ENCODE peak calls at places on chromosomes 6 and 20, in nine cellular contexts. L is IMR-90, P is adrenal gland, Z is psoas muscle, Y is cardiac muscle cell, F is fibroblast of lung, M is stomach, Q is kidney, O is H7. W is an unnamed sample. For H3K36me3, the result is how much of the 10 kb centered on the place peaks cover.

GRCh38 chr6:48765352-48765961 is 654.5 kb upstream of the PTCHD4 start:
- DNase-seq in O (peak), P (peak), Q (peak), L (peak), M (peak), Z (no peak), F (peak), Y (peak), W (peak)

GRCh38 chr20:4858000-4858399 is 136.3 kb downstream of the PRND start:
- DNase-seq in M (no peak), Z (no peak), P (no peak), L (no peak), O (no peak), Y (no peak), F (no peak), Q (no peak), W (no peak)

GRCh38 chr6:38443750-38444149 is 196.0 kb downstream of the BTBD9 start:
- DNase-seq in Z (no peak), O (no peak), Q (no peak), P (no peak), Y (no peak), L (no peak), M (no peak), F (no peak), W (no peak)

GRCh38 chr20:35238170-35238569 is 11.7 kb downstream of the MMP24 start:
- DNase-seq in P (no peak), M (no peak), F (no peak), Z (no peak), Y (no peak), O (no peak), Q (no peak), L (no peak), W (no peak)

GRCh38 chr6:3380344-3381232 is 76.3 kb downstream of the SLC22A23 start:
- DNase-seq in P (no peak), O (no peak), L (no peak), Z (no peak), M (peak), Q (no peak), Y (no peak), F (no peak), W (no peak)

GRCh38 chr6:1482381-1483166 is 93.2 kb downstream of the FOXF2 start:
- DNase-seq in Y (no peak), Z (no peak), O (no peak), M (no peak), P (no peak), L (peak), Q (no peak), F (no peak), W (peak)

GRCh38 chr20:1446536-1446935 is 20.1 kb downstream of the NSFL1C start:
- DNase-seq in Z (no peak), F (no peak), L (no peak), M (no peak), Q (no peak), Y (no peak), O (no peak), P (no peak), W (no peak)

GRCh38 chr6:10599046-10599445 is 77.9 kb downstream of the GCNT2 start:
- DNase-seq in M (no peak), Y (no peak), Z (no peak), P (no peak), Q (no peak), O (no peak), L (no peak), F (no peak), W (no peak)

GRCh38 chr6:90241229-90241873 is 55.3 kb downstream of the BACH2 start:
- DNase-seq in M (no peak), O (peak), L (no peak), Z (no peak), Y (no peak), Q (no peak), F (no peak), P (no peak), W (no peak)

DNA sequence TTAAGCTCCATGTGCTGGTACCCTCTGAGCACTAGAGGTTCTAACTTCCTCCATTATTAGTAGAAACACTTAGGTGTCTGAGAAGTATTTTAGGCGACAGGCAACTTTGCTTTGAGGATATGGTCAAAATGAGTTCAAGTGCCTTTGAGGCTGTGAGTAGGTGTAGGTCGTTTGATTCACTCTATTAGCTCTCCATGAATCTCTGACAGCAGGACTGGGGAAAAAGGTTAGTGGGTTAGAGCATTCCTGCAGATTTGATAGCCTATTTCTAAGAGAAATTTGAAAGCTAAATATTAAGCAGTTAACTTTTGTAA is 45.9 kb downstream of the IGF2R start:
- DNase-seq in L (no peak), P (no peak), O (no peak), Y (peak), F (no peak), Z (no peak), Q (no peak), M (no peak), W (no peak)
- H3K36me3 ChIP-seq in L (under half), P (under half), O (under half), Y (under half), F (under half), Z (under half), Q (under half), M (under half), W (under half)

GRCh38 chr6:53011993-53012392 is 16.9 kb upstream of the GSTA4 start:
- DNase-seq in F (peak), Y (no peak), L (peak), M (no peak), Q (no peak), O (no peak), Z (no peak), P (no peak), W (peak)
- H3K36me3 ChIP-seq in F (under half), Y (half or more), L (under half), M (half or more), Q (under half), O (under half), Z (half or more), P (half or more), W (under half)

GRCh38 chr20:3753098-3753497 is 14.5 kb downstream of the ADISSP start:
- DNase-seq in O (peak), L (peak), Q (peak), Z (no peak), Y (peak), F (peak), M (peak), P (peak), W (peak)
- H3K36me3 ChIP-seq in O (under half), L (under half), Q (under half), Z (under half), Y (under half), F (under half), M (under half), P (under half), W (under half)

GRCh38 chr6:78984225-78984950 is 93.7 kb downstream of the PHIP start:
- DNase-seq in O (no peak), F (no peak), P (no peak), M (no peak), Z (no peak), L (no peak), Y (peak), Q (no peak), W (no peak)
- H3K36me3 ChIP-seq in O (under half), F (under half), P (under half), M (half or more), Z (half or more), L (under half), Y (half or more), Q (under half), W (half or more)

DNA sequence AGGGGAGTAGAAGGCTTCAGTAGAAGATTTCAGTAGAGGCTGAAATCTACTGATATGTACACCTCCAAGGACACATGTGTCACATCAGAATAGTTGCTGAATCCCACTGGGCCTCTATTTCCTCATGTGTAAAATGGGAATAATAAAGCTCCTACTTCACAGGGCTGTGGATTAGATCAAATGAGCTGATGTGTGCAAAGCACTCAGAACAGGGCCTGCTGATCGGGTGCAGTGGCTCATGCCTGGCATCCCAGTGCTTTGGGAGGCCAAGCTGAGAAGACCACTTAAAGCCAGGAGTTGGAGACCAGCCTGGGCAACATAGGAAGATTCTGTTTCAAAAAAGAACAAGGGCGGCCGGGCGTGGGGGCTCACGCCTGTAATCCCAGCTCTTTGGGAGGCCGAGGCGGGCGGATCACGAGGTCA is 8.1 kb upstream of the AP5S1 start:
- DNase-seq in Z (no peak), Q (no peak), M (no peak), Y (no peak), F (no peak), O (no peak), P (no peak), L (no peak), W (no peak)
- H3K36me3 ChIP-seq in Z (under half), Q (under half), M (under half), Y (under half), F (under half), O (under half), P (under half), L (under half), W (under half)

GRCh38 chr6:150229775-150230561 is 87.1 kb downstream of the PPP1R14C start:
- DNase-seq in P (no peak), M (no peak), Q (no peak), Y (no peak), L (peak), F (no peak), O (no peak), Z (no peak), W (peak)
- H3K36me3 ChIP-seq in P (under half), M (under half), Q (under half), Y (under half), L (under half), F (under half), O (under half), Z (under half), W (under half)

GRCh38 chr6:32163559-32164258 is 686 bp upstream of the EGFL8 start:
- DNase-seq in O (no peak), L (no peak), P (no peak), Z (no peak), Q (peak), M (no peak), Y (no peak), F (no peak), W (no peak)

GRCh38 chr6:32167154-32167760 is 2.9 kb downstream of the EGFL8 start:
- DNase-seq in M (no peak), O (peak), Y (no peak), Z (no peak), F (no peak), Q (peak), P (no peak), L (no peak), W (no peak)

GRCh38 chr6:32167761-32168262 is 3.4 kb downstream of the EGFL8 start:
- DNase-seq in Q (peak), M (no peak), Z (no peak), Y (peak), P (no peak), O (no peak), L (no peak), F (no peak), W (no peak)

GRCh38 chr6:32166411-32167061 is 2.1 kb downstream of the EGFL8 start:
- DNase-seq in L (no peak), Y (no peak), P (no peak), O (peak), Q (peak), F (no peak), M (no peak), Z (no peak), W (no peak)

GRCh38 chr6:32164295-32164694 is at the start of gene EGFL8:
- DNase-seq in F (no peak), Y (no peak), M (no peak), L (no peak), Q (no peak), O (no peak), Z (no peak), P (no peak), W (no peak)
- H3K36me3 ChIP-seq in F (under half), Y (under half), M (half or more), L (under half), Q (under half), O (under half), Z (half or more), P (under half), W (under half)

GRCh38 chr20:59006167-59006863 is 739 bp downstream of the CTSZ start:
- DNase-seq in M (no peak), L (no peak), Q (peak), P (no peak), Z (peak), O (peak), Y (no peak), F (no peak), W (peak)

GRCh38 chr20:59004493-59004762 is 2.6 kb downstream of the CTSZ start:
- DNase-seq in O (no peak), M (peak), F (no peak), Z (peak), P (peak), L (no peak), Y (no peak), Q (peak), W (no peak)

GRCh38 chr20:59005523-59006166 is 1.4 kb downstream of the CTSZ start:
- DNase-seq in O (peak), F (no peak), Q (peak), L (no peak), M (no peak), Y (no peak), P (no peak), Z (no peak), W (no peak)

GRCh38 chr20:59003836-59004492 is 3.1 kb downstream of the CTSZ start:
- DNase-seq in P (no peak), O (peak), M (no peak), Z (peak), L (no peak), Q (peak), F (no peak), Y (no peak), W (no peak)

DNA sequence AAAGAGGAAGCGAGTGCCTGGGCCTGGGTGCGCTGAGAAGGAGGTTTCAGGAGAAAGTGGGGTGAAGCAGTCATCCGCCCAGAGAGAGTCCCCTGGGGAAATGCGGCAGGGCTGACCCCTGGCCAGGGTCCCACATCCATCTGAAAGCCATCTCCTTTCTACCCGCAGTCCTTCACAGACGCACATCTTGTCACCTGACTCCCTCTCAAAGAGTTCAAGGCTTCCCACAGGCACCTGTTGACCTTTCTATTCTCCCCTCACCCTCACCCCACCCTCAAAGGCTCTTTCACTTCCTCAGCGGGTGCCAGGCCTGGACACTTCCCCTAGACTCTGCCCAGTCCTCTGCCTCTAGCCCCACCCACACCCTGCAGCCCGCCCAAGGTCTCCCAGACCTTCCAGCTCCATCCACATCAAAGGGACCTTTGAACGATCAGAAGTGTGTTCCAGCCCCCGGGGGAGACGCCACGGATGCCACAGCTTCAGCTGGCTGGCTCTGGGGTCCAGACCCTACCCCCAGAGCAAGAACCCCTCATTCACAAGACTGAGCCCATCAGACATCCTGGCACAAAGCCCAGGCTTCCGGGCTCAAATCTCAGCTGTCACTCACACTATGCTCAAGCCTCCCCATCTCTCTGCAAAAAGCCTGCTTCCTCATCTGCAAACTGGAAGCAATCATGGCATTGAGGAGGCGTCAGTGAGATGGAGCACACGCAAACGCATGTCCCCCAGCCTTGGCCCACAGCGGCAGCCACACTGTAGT is 2.1 kb downstream of the CTSZ start:
- DNase-seq in Y (no peak), F (no peak), Z (peak), L (no peak), Q (peak), M (peak), O (peak), P (peak), W (no peak)
- H3K36me3 ChIP-seq in Y (under half), F (under half), Z (under half), L (under half), Q (under half), M (under half), O (under half), P (under half), W (under half)

GRCh38 chr20:25289886-25290597 is 42.2 kb downstream of the PYGB start:
- DNase-seq in F (no peak), Y (no peak), M (no peak), Z (no peak), Q (peak), O (no peak), P (no peak), L (no peak), W (no peak)
- H3K36me3 ChIP-seq in F (under half), Y (half or more), M (half or more), Z (half or more), Q (under half), O (under half), P (half or more), L (half or more), W (under half)

GRCh38 chr20:44900231-44900854 is 9.5 kb upstream of the PABPC1L start:
- DNase-seq in P (no peak), Q (no peak), Y (no peak), F (no peak), L (no peak), M (no peak), O (no peak), Z (no peak), W (no peak)

GRCh38 chr20:44896583-44896982 is 11.1 kb downstream of the YWHAB start:
- DNase-seq in Y (no peak), L (peak), M (no peak), P (no peak), Q (no peak), Z (no peak), O (no peak), F (peak), W (peak)

GRCh38 chr20:44891826-44892225 is 6.3 kb downstream of the YWHAB start:
- DNase-seq in P (no peak), Y (no peak), L (no peak), O (no peak), Z (no peak), Q (no peak), F (no peak), M (no peak), W (no peak)

GRCh38 chr20:44897133-44897532 is 11.6 kb downstream of the YWHAB start:
- DNase-seq in M (no peak), Y (no peak), F (no peak), Z (no peak), O (no peak), L (no peak), Q (no peak), P (no peak), W (no peak)

GRCh38 chr20:44894959-44895358 is 9.5 kb downstream of the YWHAB start:
- DNase-seq in Q (no peak), L (no peak), Y (no peak), M (no peak), O (no peak), Z (no peak), P (no peak), F (no peak), W (no peak)
- H3K36me3 ChIP-seq in Q (under half), L (under half), Y (under half), M (under half), O (under half), Z (under half), P (under half), F (under half), W (under half)